ENCODE peak calls at places on chromosomes 2 and 18, in seven cellular contexts. N is heart left ventricle, G is ovary, M is colonic mucosa, E is hepatocyte, I is left ventricle myocardium inferior, D is PC-3. A is an unnamed sample. For H3K4me1, the result is how much of the 10 kb centered on the place peaks cover.

GRCh38 chr18:3950668-3951413 is 500.9 kb downstream of the TGIF1 start:
- DNase-seq in N (no peak), G (no peak), M (no peak), E (no peak), I (no peak), D (no peak), A (no peak)

GRCh38 chr18:31498450-31499156 is 626 bp downstream of the DSG2 start:
- DNase-seq in N (no peak), G (peak), M (peak), E (no peak), I (no peak), D (no peak), A (no peak)

GRCh38 chr2:205868773-205869333 is 186.6 kb downstream of the NRP2 start:
- DNase-seq in N (no peak), G (no peak), M (no peak), E (no peak), I (no peak), D (peak), A (no peak)

GRCh38 chr2:215354771-215355695 is 43.2 kb downstream of the ATIC start:
- DNase-seq in N (no peak), G (no peak), M (no peak), E (no peak), I (no peak), D (no peak), A (no peak)

GRCh38 chr2:113181491-113182051 is 7.8 kb downstream of the PSD4 start:
- DNase-seq in N (no peak), G (no peak), M (no peak), E (no peak), I (no peak), D (no peak), A (peak)

GRCh38 chr18:36579311-36579710 is 249.5 kb downstream of the TPGS2 start:
- DNase-seq in N (no peak), G (no peak), M (no peak), E (no peak), I (no peak), D (no peak), A (no peak)

GRCh38 chr18:68922392-68922791 is 124.5 kb downstream of the CCDC102B start:
- DNase-seq in N (no peak), G (no peak), M (no peak), E (no peak), I (no peak), D (no peak), A (no peak)

GRCh38 chr2:205937193-205937592 is 148.8 kb downstream of the INO80D start:
- DNase-seq in N (no peak), G (no peak), M (no peak), E (no peak), I (no peak), D (no peak), A (no peak)

GRCh38 chr2:68039317-68039716 is 23.5 kb downstream of the C1D start:
- DNase-seq in N (no peak), G (no peak), M (no peak), E (no peak), I (no peak), D (no peak), A (no peak)

GRCh38 chr2:159609933-159610523 is 6.3 kb downstream of the BAZ2B start:
- DNase-seq in N (no peak), G (no peak), M (no peak), E (no peak), I (no peak), D (no peak), A (no peak)

GRCh38 chr2:18804540-18804939 is 215.2 kb upstream of the NT5C1B start:
- DNase-seq in N (no peak), G (no peak), M (no peak), E (no peak), I (no peak), D (peak), A (no peak)

GRCh38 chr18:6145645-6146308 is 250.5 kb upstream of the TMEM200C start:
- DNase-seq in N (no peak), G (no peak), M (no peak), E (no peak), I (peak), D (no peak), A (no peak)

GRCh38 chr2:127196998-127197397 is 23.1 kb downstream of the CYP27C1 start:
- DNase-seq in N (no peak), G (no peak), M (no peak), E (no peak), I (no peak), D (peak), A (no peak)

GRCh38 chr2:168084267-168084781 is 163.1 kb downstream of the STK39 start:
- DNase-seq in N (no peak), G (no peak), M (no peak), E (no peak), I (no peak), D (no peak), A (no peak)

GRCh38 chr18:46920067-46920466 is 2.7 kb downstream of the KATNAL2 start:
- DNase-seq in N (no peak), G (no peak), M (no peak), E (no peak), I (no peak), D (no peak), A (no peak)

GRCh38 chr18:9673296-9674251 is 34.5 kb upstream of the RAB31 start:
- DNase-seq in N (no peak), G (no peak), M (peak), E (peak), I (no peak), D (peak), A (no peak)

DNA sequence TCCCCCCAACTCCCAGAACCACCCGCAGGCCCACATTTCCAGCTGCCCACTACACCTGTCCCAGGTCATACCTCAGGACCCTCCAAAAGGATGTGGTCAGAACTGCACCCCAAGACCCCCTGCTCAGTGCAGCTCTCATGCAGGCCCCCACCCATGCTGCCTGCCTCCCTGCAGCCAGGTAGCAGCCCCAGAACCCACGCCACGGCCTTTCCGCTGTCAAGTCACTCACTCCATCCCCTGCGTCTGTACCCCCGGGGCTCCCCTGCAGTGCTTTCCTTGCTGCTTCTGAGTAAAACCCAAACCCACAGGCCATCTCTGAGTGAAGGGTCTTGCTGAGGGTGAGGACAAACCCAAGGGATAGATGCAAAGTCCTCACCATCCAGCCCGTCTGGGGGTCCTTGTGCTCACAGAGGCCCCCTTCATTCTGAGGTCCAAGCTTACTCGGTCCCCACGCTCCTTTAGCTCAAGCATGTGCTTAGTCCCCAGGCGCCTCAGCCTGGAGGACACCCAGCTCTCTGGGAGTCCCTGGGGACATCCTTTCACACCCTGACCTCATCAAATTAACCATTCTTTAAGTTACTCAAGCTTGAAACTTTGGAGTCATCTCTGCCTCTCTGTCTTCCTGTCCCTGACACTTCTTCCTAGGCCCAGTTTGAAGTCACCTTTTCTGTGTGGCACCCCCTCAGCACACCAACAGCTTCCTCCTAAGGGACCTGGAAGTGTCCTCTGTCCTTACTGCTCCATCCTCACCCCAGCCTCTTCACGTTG is 130.1 kb downstream of the SMAD7 start:
- DNase-seq in N (peak), G (no peak), M (no peak), E (no peak), I (peak), D (no peak), A (no peak)
- H3K4me3 ChIP-seq in N (no peak), G (no peak), M (no peak), E (no peak), I (no peak), D (no peak), A (no peak)

DNA sequence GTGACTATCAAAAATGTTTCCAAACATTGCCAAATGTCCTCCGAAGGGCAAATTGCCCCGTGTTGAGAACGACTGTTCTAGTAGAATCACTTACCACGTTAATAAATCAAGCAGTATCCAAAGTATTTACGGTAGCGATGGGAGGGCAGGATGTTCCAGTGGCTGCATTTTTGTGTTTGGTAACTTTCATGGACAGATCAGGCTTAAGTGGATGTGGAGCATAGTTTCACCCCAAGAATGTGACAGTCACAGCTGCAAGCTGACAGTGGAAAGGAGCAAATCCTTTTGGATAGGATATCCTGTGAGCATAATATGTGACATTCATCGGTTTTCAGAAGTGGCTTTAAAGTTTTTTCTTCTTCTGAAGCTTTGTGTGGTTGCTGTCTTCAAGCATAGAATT is 46.3 kb upstream of the DARS1 start:
- DNase-seq in N (no peak), G (no peak), M (no peak), E (no peak), I (no peak), D (no peak), A (no peak)
- TF ChIP-seq CTCF in N (no peak), G (no peak), M (no peak), E (no peak), I (no peak), D (no peak), A (no peak)

DNA sequence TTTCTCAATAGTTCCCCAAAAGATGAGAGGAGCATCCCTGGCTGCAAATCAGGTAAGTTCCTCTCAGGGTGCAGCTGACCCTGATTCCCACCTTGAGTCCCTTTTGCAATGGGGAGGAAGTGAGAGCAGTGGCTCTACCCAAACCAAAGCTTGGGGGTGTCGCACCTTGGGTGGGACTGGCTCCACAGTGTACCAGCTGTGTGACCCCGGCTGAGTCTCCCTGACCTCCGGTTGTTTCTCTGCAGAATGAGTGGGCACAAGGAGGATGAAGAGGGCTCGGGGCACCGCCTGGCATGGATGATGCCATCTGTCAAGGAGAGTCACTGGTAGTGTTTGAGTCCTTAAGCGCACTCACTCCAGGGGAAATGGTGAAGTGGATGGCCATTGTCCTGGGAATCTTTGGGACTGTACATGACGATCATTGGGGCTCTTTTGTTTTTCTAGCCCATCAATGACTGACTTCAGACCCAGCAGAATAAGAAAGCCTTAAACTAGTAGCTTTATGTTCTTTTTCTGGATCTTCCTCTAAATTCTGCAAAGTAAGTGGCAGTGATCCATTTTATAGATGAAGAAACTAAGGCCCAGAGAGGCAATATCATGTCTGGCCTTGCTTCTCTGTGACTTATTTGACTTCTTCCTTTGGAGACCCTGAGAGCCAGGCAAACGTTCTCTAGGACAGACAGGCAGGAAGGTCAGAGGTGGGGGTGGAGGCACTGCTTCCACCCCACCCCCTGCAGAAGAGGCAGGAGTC is 106.3 kb upstream of the ST3GAL5 start:
- DNase-seq in N (no peak), G (peak), M (no peak), E (no peak), I (no peak), D (no peak), A (no peak)
- H3K4me1 ChIP-seq in N (half or more), G (under half), M (under half), E (under half), I (half or more), D (under half), A (under half)

GRCh38 chr2:73985318-73986084 is 791 bp downstream of the TET3 start:
- DNase-seq in N (peak), G (no peak), M (peak), E (peak), I (peak), D (peak), A (peak)

GRCh38 chr2:73986085-73986680 is 1.5 kb downstream of the TET3 start:
- DNase-seq in N (no peak), G (no peak), M (no peak), E (no peak), I (no peak), D (no peak), A (peak)

GRCh38 chr2:73984203-73984921 is at the start of gene TET3:
- DNase-seq in N (peak), G (no peak), M (peak), E (peak), I (no peak), D (peak), A (peak)

GRCh38 chr2:73983322-73984202 is 1.1 kb upstream of the TET3 start:
- DNase-seq in N (no peak), G (no peak), M (peak), E (peak), I (no peak), D (peak), A (peak)

DNA sequence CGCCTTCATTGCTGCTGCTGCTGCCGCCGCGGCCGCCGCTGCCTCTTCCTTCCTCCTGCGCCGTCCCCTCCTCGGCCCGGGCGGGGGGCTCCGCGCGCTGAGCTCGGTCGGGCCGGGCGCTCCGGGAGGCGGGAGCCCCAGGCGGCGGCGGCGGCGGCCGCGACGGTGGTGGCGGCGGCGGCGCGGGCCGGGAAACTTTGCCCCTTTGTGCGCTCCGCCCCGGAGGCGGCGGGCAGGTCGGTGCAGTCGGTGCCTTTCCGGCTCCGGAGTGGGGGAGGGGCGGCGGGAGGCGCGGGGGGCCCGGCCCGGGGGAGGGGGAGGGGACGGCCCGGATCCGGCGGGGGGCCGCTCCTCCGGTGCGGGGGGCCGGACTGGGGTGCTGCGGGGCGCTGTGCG is 210 bp downstream of the TET3 start:
- DNase-seq in N (peak), G (peak), M (peak), E (peak), I (peak), D (peak), A (peak)
- H3K4me3 ChIP-seq in N (peak), G (peak), M (peak), E (peak), I (peak), D (no peak), A (peak)

GRCh38 chr2:219430633-219431615 is 3.7 kb upstream of the SPEG start:
- DNase-seq in N (no peak), G (no peak), M (no peak), E (peak), I (peak), D (peak), A (no peak)
- TF ChIP-seq CTCF in N (peak), G (no peak), M (no peak), E (peak), I (peak), D (peak), A (no peak)

DNA sequence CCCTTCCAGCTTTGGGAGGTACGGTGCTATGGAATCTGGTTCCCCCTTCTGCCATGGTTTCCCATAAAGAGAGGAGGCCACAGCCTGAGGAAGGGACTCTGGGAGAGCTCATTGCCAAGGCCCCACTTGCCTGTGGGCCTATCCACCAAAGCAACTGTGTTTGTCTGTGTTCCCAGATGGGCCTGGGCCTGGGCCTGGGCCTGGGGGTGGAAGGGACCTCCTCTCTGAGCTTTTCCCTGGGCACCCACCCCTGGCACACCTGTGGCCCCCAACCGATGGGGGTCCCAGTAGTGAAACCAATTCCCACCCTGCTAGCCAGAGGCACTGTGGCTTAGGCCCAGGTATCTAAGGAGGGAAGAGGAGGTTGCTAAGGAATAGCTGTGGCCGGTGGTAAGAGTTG is 4.8 kb upstream of the DUSP2 start:
- DNase-seq in N (no peak), G (no peak), M (no peak), E (peak), I (no peak), D (no peak), A (no peak)
- H3K4me1 ChIP-seq in N (under half), G (under half), M (under half), E (under half), I (under half), D (under half), A (under half)

DNA sequence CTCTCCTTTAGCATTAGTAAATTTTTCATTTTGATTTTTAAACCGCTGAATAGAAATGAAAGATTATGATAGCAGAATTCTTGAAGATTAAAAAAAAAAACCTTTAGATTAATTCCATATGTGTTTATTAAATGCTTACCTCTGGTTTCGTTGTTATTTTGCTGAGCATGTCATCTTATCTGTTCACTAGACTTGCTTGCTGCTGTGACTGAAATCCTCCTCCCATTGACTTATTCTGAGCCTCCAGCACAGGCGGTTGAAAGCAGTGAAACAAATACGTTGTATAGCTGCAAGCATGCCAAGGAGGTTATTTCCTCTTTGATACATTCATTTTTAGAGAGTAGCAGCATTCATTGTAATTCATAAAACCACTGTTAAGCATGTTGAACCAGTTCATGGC is at the start of gene HTR2B:
- DNase-seq in N (no peak), G (no peak), M (no peak), E (no peak), I (no peak), D (no peak), A (no peak)
- H3K4me3 ChIP-seq in N (peak), G (peak), M (no peak), E (no peak), I (peak), D (no peak), A (no peak)

GRCh38 chr2:224159345-224159928 is 120.4 kb upstream of the SERPINE2 start:
- DNase-seq in N (no peak), G (no peak), M (no peak), E (no peak), I (no peak), D (no peak), A (no peak)
- TF ChIP-seq CTCF in N (no peak), G (no peak), M (no peak), E (no peak), I (no peak), D (no peak), A (no peak)

GRCh38 chr2:28650261-28650584 is 101.4 kb upstream of the PPP1CB start:
- DNase-seq in N (no peak), G (no peak), M (no peak), E (no peak), I (no peak), D (no peak), A (no peak)

GRCh38 chr2:28649481-28650260 is 102.0 kb upstream of the PPP1CB start:
- DNase-seq in N (no peak), G (no peak), M (no peak), E (no peak), I (no peak), D (peak), A (no peak)

GRCh38 chr2:28654981-28655322 is 96.7 kb upstream of the PPP1CB start:
- DNase-seq in N (no peak), G (no peak), M (peak), E (peak), I (no peak), D (peak), A (peak)

GRCh38 chr2:28654286-28654980 is 97.2 kb upstream of the PPP1CB start:
- DNase-seq in N (no peak), G (no peak), M (no peak), E (no peak), I (no peak), D (no peak), A (no peak)

DNA sequence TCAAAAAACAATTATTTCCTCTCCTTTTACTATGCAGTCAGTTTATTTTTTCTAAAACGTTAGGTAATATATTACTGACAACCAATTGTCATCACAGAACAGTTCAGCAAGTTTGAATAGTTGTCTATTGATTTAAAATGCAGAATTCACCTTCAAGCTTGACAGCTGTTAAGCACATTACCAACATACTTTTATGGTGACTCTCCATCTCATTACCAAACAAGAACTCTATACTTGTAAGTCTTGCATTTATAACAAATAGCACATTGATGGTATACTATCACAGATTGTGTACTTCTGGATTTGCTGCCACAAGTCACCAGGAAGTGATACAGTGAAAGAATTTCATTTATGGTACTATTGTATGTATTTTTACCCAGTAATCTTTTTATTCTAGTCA is 99.4 kb upstream of the PPP1CB start:
- DNase-seq in N (no peak), G (no peak), M (no peak), E (no peak), I (no peak), D (peak), A (no peak)
- H3K4me1 ChIP-seq in N (under half), G (under half), M (under half), E (under half), I (under half), D (half or more), A (under half)